ENCODE peak calls at places on chromosomes 12 and 14, in four cellular contexts. D is left cardiac atrium, L is endothelial cell, B is cardiac muscle cell. P is an unnamed sample.

GRCh38 chr12:65959452-65959851 is 135.2 kb downstream of the HMGA2 start:
- DNase-seq in D (no peak), L (no peak), B (no peak), P (no peak)

GRCh38 chr14:105315211-105315721 is 718 bp downstream of the PACS2 start:
- DNase-seq in D (no peak), L (peak), B (peak), P (no peak)

GRCh38 chr14:81219821-81220487 is 805 bp downstream of the GTF2A1 start:
- DNase-seq in D (peak), L (peak), B (peak), P (peak)

GRCh38 chr14:99169776-99170356 is 102.1 kb downstream of the BCL11B start:
- DNase-seq in D (no peak), L (no peak), B (no peak), P (no peak)

GRCh38 chr14:49220492-49220891 is 365.7 kb downstream of the RPS29 start:
- DNase-seq in D (no peak), L (no peak), B (no peak), P (no peak)

GRCh38 chr14:92154283-92154942 is 32.6 kb downstream of the CPSF2 start:
- DNase-seq in D (no peak), L (no peak), B (no peak), P (no peak)

GRCh38 chr14:70882771-70883492 is 24.3 kb upstream of the PCNX1 start:
- DNase-seq in D (no peak), L (no peak), B (peak), P (no peak)

GRCh38 chr14:31090872-31091764 is 64.9 kb upstream of the STRN3 start:
- DNase-seq in D (no peak), L (no peak), B (peak), P (no peak)

GRCh38 chr12:54723653-54724256 is 75.6 kb upstream of the DCD start:
- DNase-seq in D (no peak), L (peak), B (peak), P (peak)

GRCh38 chr12:91718326-91718725 is 427.3 kb downstream of the BTG1 start:
- DNase-seq in D (no peak), L (no peak), B (peak), P (no peak)

GRCh38 chr14:89134640-89135039 is 282.4 kb downstream of the FOXN3 start:
- DNase-seq in D (no peak), L (no peak), B (no peak), P (no peak)

GRCh38 chr12:126069549-126070165 is 1004.4 kb downstream of the AACS start:
- DNase-seq in D (no peak), L (peak), B (peak), P (peak)

GRCh38 chr14:98725676-98726075 is 546.3 kb downstream of the BCL11B start:
- DNase-seq in D (no peak), L (no peak), B (no peak), P (no peak)

GRCh38 chr14:101174980-101175606 is 271.6 kb upstream of the RTL1 start:
- DNase-seq in D (no peak), L (no peak), B (no peak), P (no peak)

GRCh38 chr12:14896477-14897184 is 11.0 kb upstream of the MGP start:
- DNase-seq in D (no peak), L (no peak), B (peak), P (no peak)

GRCh38 chr14:77040995-77041744 is 12.7 kb upstream of the IRF2BPL start:
- DNase-seq in D (no peak), L (no peak), B (no peak), P (no peak)

GRCh38 chr14:25431211-25432076 is 381.5 kb upstream of the STXBP6 start:
- DNase-seq in D (no peak), L (peak), B (no peak), P (peak)

GRCh38 chr14:93239869-93240677 is 33.0 kb downstream of the UBR7 start:
- DNase-seq in D (no peak), L (no peak), B (peak), P (no peak)

GRCh38 chr12:131118366-131118765 is 164.7 kb downstream of the ADGRD1 start:
- DNase-seq in D (no peak), L (no peak), B (no peak), P (no peak)

GRCh38 chr14:102138935-102139247 is 806 bp upstream of the WDR20 start:
- DNase-seq in D (no peak), L (no peak), B (peak), P (no peak)

GRCh38 chr12:21683115-21683514 is 25.5 kb upstream of the LDHB start:
- DNase-seq in D (no peak), L (no peak), B (no peak), P (no peak)

GRCh38 chr12:47184813-47185212 is 105.1 kb upstream of the AMIGO2 start:
- DNase-seq in D (no peak), L (no peak), B (no peak), P (no peak)

P was measured in neural crest cell.